ENCODE peak calls at places on chromosomes 5 and 9, in four cellular contexts. One of them, this sample, is unnamed.

GRCh38 chr9:6149315-6149714 is 66.3 kb upstream of the IL33 start:
- DNase-seq in endothelial cell: no peak
- DNase-seq in epithelial cell of esophagus: no peak
- DNase-seq in DMS 273 treated with DMSO at 0.1 percent for 48 hours: no peak
- DNase-seq in this sample: no peak

GRCh38 chr9:72315089-72315509 is 49.9 kb downstream of the ZFAND5 start:
- DNase-seq in epithelial cell of esophagus: no peak
- DNase-seq in DMS 273 treated with DMSO at 0.1 percent for 48 hours: peak; percentile 72
- DNase-seq in endothelial cell: no peak
- DNase-seq in this sample: peak; percentile 30

GRCh38 chr9:115263731-115264130 is 145.8 kb upstream of the TNC start:
- DNase-seq in DMS 273 treated with DMSO at 0.1 percent for 48 hours: no peak
- DNase-seq in endothelial cell: no peak
- DNase-seq in epithelial cell of esophagus: peak; percentile 67
- DNase-seq in this sample: no peak

GRCh38 chr9:131500939-131501541 is 1.7 kb upstream of the POMT1 start:
- DNase-seq in epithelial cell of esophagus: peak; percentile 84
- DNase-seq in endothelial cell: no peak
- DNase-seq in DMS 273 treated with DMSO at 0.1 percent for 48 hours: no peak
- DNase-seq in this sample: peak; percentile 47

GRCh38 chr5:175590471-175590881 is 67.4 kb upstream of the HRH2 start:
- DNase-seq in endothelial cell: no peak
- DNase-seq in epithelial cell of esophagus: no peak
- DNase-seq in DMS 273 treated with DMSO at 0.1 percent for 48 hours: no peak
- DNase-seq in this sample: peak; percentile 43

GRCh38 chr9:124295097-124295794 is 37.5 kb downstream of the NEK6 start:
- DNase-seq in epithelial cell of esophagus: no peak
- DNase-seq in DMS 273 treated with DMSO at 0.1 percent for 48 hours: no peak
- DNase-seq in endothelial cell: no peak
- DNase-seq in this sample: peak; percentile 86

GRCh38 chr5:172770374-172770674 is 671 bp downstream of the DUSP1 start:
- DNase-seq in DMS 273 treated with DMSO at 0.1 percent for 48 hours: no peak
- DNase-seq in epithelial cell of esophagus: no peak
- DNase-seq in endothelial cell: peak; percentile 22
- DNase-seq in this sample: peak; percentile 43

GRCh38 chr9:106376689-106377088 is 486.3 kb upstream of the ZNF462 start:
- DNase-seq in endothelial cell: no peak
- DNase-seq in DMS 273 treated with DMSO at 0.1 percent for 48 hours: no peak
- DNase-seq in epithelial cell of esophagus: peak; percentile 28
- DNase-seq in this sample: no peak

GRCh38 chr9:93193373-93193725 is 9.4 kb downstream of the WNK2 start:
- DNase-seq in DMS 273 treated with DMSO at 0.1 percent for 48 hours: no peak
- DNase-seq in endothelial cell: no peak
- DNase-seq in epithelial cell of esophagus: peak; percentile 21
- DNase-seq in this sample: no peak

GRCh38 chr5:158389786-158390185 is 530.8 kb upstream of the CLINT1 start:
- DNase-seq in endothelial cell: no peak
- DNase-seq in epithelial cell of esophagus: no peak
- DNase-seq in DMS 273 treated with DMSO at 0.1 percent for 48 hours: no peak
- DNase-seq in this sample: no peak

GRCh38 chr9:133505901-133506652 is 18.7 kb downstream of the MYMK start:
- DNase-seq in epithelial cell of esophagus: no peak
- DNase-seq in DMS 273 treated with DMSO at 0.1 percent for 48 hours: no peak
- DNase-seq in endothelial cell: no peak
- DNase-seq in this sample: no peak

GRCh38 chr5:14908195-14908594 is 36.6 kb upstream of the ANKH start:
- DNase-seq in epithelial cell of esophagus: peak; percentile 89
- DNase-seq in endothelial cell: no peak
- DNase-seq in DMS 273 treated with DMSO at 0.1 percent for 48 hours: peak; percentile 8
- DNase-seq in this sample: no peak

GRCh38 chr9:125430611-125431305 is 169.1 kb downstream of the GAPVD1 start:
- DNase-seq in DMS 273 treated with DMSO at 0.1 percent for 48 hours: no peak
- DNase-seq in epithelial cell of esophagus: no peak
- DNase-seq in endothelial cell: no peak
- DNase-seq in this sample: no peak

GRCh38 chr5:55636177-55636576 is 75.9 kb downstream of the SLC38A9 start:
- DNase-seq in DMS 273 treated with DMSO at 0.1 percent for 48 hours: no peak
- DNase-seq in endothelial cell: no peak
- DNase-seq in epithelial cell of esophagus: no peak
- DNase-seq in this sample: no peak

GRCh38 chr5:93599427-93600146 is 16.6 kb downstream of the NR2F1 start:
- DNase-seq in epithelial cell of esophagus: no peak
- DNase-seq in endothelial cell: no peak
- DNase-seq in DMS 273 treated with DMSO at 0.1 percent for 48 hours: no peak
- DNase-seq in this sample: peak; percentile 80

GRCh38 chr5:137808503-137809135 is 54.5 kb upstream of the HNRNPA0 start:
- DNase-seq in endothelial cell: no peak
- DNase-seq in epithelial cell of esophagus: no peak
- DNase-seq in DMS 273 treated with DMSO at 0.1 percent for 48 hours: no peak
- DNase-seq in this sample: no peak

GRCh38 chr5:56986631-56986957 is 34.7 kb upstream of the MIER3 start:
- DNase-seq in endothelial cell: no peak
- DNase-seq in DMS 273 treated with DMSO at 0.1 percent for 48 hours: no peak
- DNase-seq in epithelial cell of esophagus: peak; percentile 34
- DNase-seq in this sample: no peak

GRCh38 chr5:127101533-127101932 is 28.2 kb upstream of the C5orf63 start:
- DNase-seq in DMS 273 treated with DMSO at 0.1 percent for 48 hours: no peak
- DNase-seq in epithelial cell of esophagus: no peak
- DNase-seq in endothelial cell: no peak
- DNase-seq in this sample: no peak

GRCh38 chr9:126663661-126664072 is 49.9 kb downstream of the LMX1B start:
- DNase-seq in epithelial cell of esophagus: no peak
- DNase-seq in DMS 273 treated with DMSO at 0.1 percent for 48 hours: no peak
- DNase-seq in endothelial cell: no peak
- DNase-seq in this sample: no peak

GRCh38 chr5:140468188-140468587 is 66.6 kb downstream of the ANKHD1 start:
- DNase-seq in DMS 273 treated with DMSO at 0.1 percent for 48 hours: no peak
- DNase-seq in epithelial cell of esophagus: no peak
- DNase-seq in endothelial cell: no peak
- DNase-seq in this sample: no peak

GRCh38 chr9:138078846-138079245 is 201.3 kb downstream of the CACNA1B start:
- DNase-seq in endothelial cell: no peak
- DNase-seq in epithelial cell of esophagus: no peak
- DNase-seq in DMS 273 treated with DMSO at 0.1 percent for 48 hours: no peak
- DNase-seq in this sample: no peak